ENCODE peak calls at places on chromosomes 5 and 9, in five cellular contexts. One of them, this sample, is unnamed.

GRCh38 chr5:10932426-10932825 is 171.4 kb upstream of the DAP start:
- DNase-seq in stimulated activated CD8-positive, alpha-beta memory T cell treated with anti-CD3 and anti-CD28 coated beads, Interleukin-12 subunit alpha, Interleukin-12 subunit beta, amount 100 ng/mL, for 4 hours: no peak
- DNase-seq in adrenal gland: no peak
- DNase-seq in activated CD4-positive, CD25-positive, alpha-beta regulatory T cell: no peak
- DNase-seq in BJ: no peak
- DNase-seq in this sample: no peak

GRCh38 chr5:134458234-134458633 is 46.6 kb upstream of the CDKN2AIPNL start:
- DNase-seq in stimulated activated CD8-positive, alpha-beta memory T cell treated with anti-CD3 and anti-CD28 coated beads, Interleukin-12 subunit alpha, Interleukin-12 subunit beta, amount 100 ng/mL, for 4 hours: no peak
- DNase-seq in adrenal gland: no peak
- DNase-seq in activated CD4-positive, CD25-positive, alpha-beta regulatory T cell: no peak
- DNase-seq in BJ: no peak
- DNase-seq in this sample: no peak

GRCh38 chr5:6583049-6583880 is 49.6 kb downstream of the NSUN2 start:
- DNase-seq in stimulated activated CD8-positive, alpha-beta memory T cell treated with anti-CD3 and anti-CD28 coated beads, Interleukin-12 subunit alpha, Interleukin-12 subunit beta, amount 100 ng/mL, for 4 hours: no peak
- DNase-seq in adrenal gland: no peak
- DNase-seq in activated CD4-positive, CD25-positive, alpha-beta regulatory T cell: no peak
- DNase-seq in BJ: no peak
- DNase-seq in this sample: peak

GRCh38 chr5:124839371-124839998 is 93.0 kb upstream of the ZNF608 start:
- DNase-seq in stimulated activated CD8-positive, alpha-beta memory T cell treated with anti-CD3 and anti-CD28 coated beads, Interleukin-12 subunit alpha, Interleukin-12 subunit beta, amount 100 ng/mL, for 4 hours: no peak
- DNase-seq in adrenal gland: no peak
- DNase-seq in activated CD4-positive, CD25-positive, alpha-beta regulatory T cell: no peak
- DNase-seq in BJ: no peak
- DNase-seq in this sample: no peak

GRCh38 chr9:74543145-74543544 is 46.0 kb downstream of the RORB start:
- DNase-seq in stimulated activated CD8-positive, alpha-beta memory T cell treated with anti-CD3 and anti-CD28 coated beads, Interleukin-12 subunit alpha, Interleukin-12 subunit beta, amount 100 ng/mL, for 4 hours: no peak
- DNase-seq in adrenal gland: no peak
- DNase-seq in activated CD4-positive, CD25-positive, alpha-beta regulatory T cell: no peak
- DNase-seq in BJ: no peak
- DNase-seq in this sample: no peak

GRCh38 chr5:94830520-94830919 is 212.1 kb downstream of the SLF1 start:
- DNase-seq in stimulated activated CD8-positive, alpha-beta memory T cell treated with anti-CD3 and anti-CD28 coated beads, Interleukin-12 subunit alpha, Interleukin-12 subunit beta, amount 100 ng/mL, for 4 hours: no peak
- DNase-seq in adrenal gland: no peak
- DNase-seq in activated CD4-positive, CD25-positive, alpha-beta regulatory T cell: no peak
- DNase-seq in BJ: no peak
- DNase-seq in this sample: no peak

GRCh38 chr5:172223901-172224873 is 30.2 kb downstream of the EFCAB9 start:
- DNase-seq in stimulated activated CD8-positive, alpha-beta memory T cell treated with anti-CD3 and anti-CD28 coated beads, Interleukin-12 subunit alpha, Interleukin-12 subunit beta, amount 100 ng/mL, for 4 hours: no peak
- DNase-seq in adrenal gland: no peak
- DNase-seq in activated CD4-positive, CD25-positive, alpha-beta regulatory T cell: no peak
- DNase-seq in BJ: no peak
- DNase-seq in this sample: no peak

GRCh38 chr5:174996941-174997340 is 272.6 kb downstream of the MSX2 start:
- DNase-seq in stimulated activated CD8-positive, alpha-beta memory T cell treated with anti-CD3 and anti-CD28 coated beads, Interleukin-12 subunit alpha, Interleukin-12 subunit beta, amount 100 ng/mL, for 4 hours: no peak
- DNase-seq in adrenal gland: no peak
- DNase-seq in activated CD4-positive, CD25-positive, alpha-beta regulatory T cell: no peak
- DNase-seq in BJ: no peak
- DNase-seq in this sample: no peak

GRCh38 chr5:120055858-120056257 is 408.2 kb upstream of the PRR16 start:
- DNase-seq in stimulated activated CD8-positive, alpha-beta memory T cell treated with anti-CD3 and anti-CD28 coated beads, Interleukin-12 subunit alpha, Interleukin-12 subunit beta, amount 100 ng/mL, for 4 hours: no peak
- DNase-seq in adrenal gland: peak
- DNase-seq in activated CD4-positive, CD25-positive, alpha-beta regulatory T cell: no peak
- DNase-seq in BJ: peak
- DNase-seq in this sample: no peak

GRCh38 chr5:537621-538071 is 13.4 kb upstream of the SLC9A3 start:
- DNase-seq in stimulated activated CD8-positive, alpha-beta memory T cell treated with anti-CD3 and anti-CD28 coated beads, Interleukin-12 subunit alpha, Interleukin-12 subunit beta, amount 100 ng/mL, for 4 hours: no peak
- DNase-seq in adrenal gland: no peak
- DNase-seq in activated CD4-positive, CD25-positive, alpha-beta regulatory T cell: no peak
- DNase-seq in BJ: no peak
- DNase-seq in this sample: no peak

GRCh38 chr9:13485068-13485596 is 205.6 kb upstream of the MPDZ start:
- DNase-seq in stimulated activated CD8-positive, alpha-beta memory T cell treated with anti-CD3 and anti-CD28 coated beads, Interleukin-12 subunit alpha, Interleukin-12 subunit beta, amount 100 ng/mL, for 4 hours: no peak
- DNase-seq in adrenal gland: peak
- DNase-seq in activated CD4-positive, CD25-positive, alpha-beta regulatory T cell: no peak
- DNase-seq in BJ: no peak
- DNase-seq in this sample: no peak

GRCh38 chr5:170132642-170133448 is 27.1 kb downstream of the FOXI1 start:
- DNase-seq in stimulated activated CD8-positive, alpha-beta memory T cell treated with anti-CD3 and anti-CD28 coated beads, Interleukin-12 subunit alpha, Interleukin-12 subunit beta, amount 100 ng/mL, for 4 hours: no peak
- DNase-seq in adrenal gland: no peak
- DNase-seq in activated CD4-positive, CD25-positive, alpha-beta regulatory T cell: no peak
- DNase-seq in BJ: peak
- DNase-seq in this sample: no peak

GRCh38 chr9:131494296-131494870 is 8.3 kb upstream of the POMT1 start:
- DNase-seq in stimulated activated CD8-positive, alpha-beta memory T cell treated with anti-CD3 and anti-CD28 coated beads, Interleukin-12 subunit alpha, Interleukin-12 subunit beta, amount 100 ng/mL, for 4 hours: no peak
- DNase-seq in adrenal gland: no peak
- DNase-seq in activated CD4-positive, CD25-positive, alpha-beta regulatory T cell: no peak
- DNase-seq in BJ: no peak
- DNase-seq in this sample: no peak

GRCh38 chr9:131621551-131622321 is 76.4 kb downstream of the PRRT1B start:
- DNase-seq in stimulated activated CD8-positive, alpha-beta memory T cell treated with anti-CD3 and anti-CD28 coated beads, Interleukin-12 subunit alpha, Interleukin-12 subunit beta, amount 100 ng/mL, for 4 hours: no peak
- DNase-seq in adrenal gland: no peak
- DNase-seq in activated CD4-positive, CD25-positive, alpha-beta regulatory T cell: no peak
- DNase-seq in BJ: no peak
- DNase-seq in this sample: peak

GRCh38 chr5:168374532-168374931 is 83.1 kb downstream of the WWC1 start:
- DNase-seq in stimulated activated CD8-positive, alpha-beta memory T cell treated with anti-CD3 and anti-CD28 coated beads, Interleukin-12 subunit alpha, Interleukin-12 subunit beta, amount 100 ng/mL, for 4 hours: no peak
- DNase-seq in adrenal gland: no peak
- DNase-seq in activated CD4-positive, CD25-positive, alpha-beta regulatory T cell: no peak
- DNase-seq in BJ: no peak
- DNase-seq in this sample: no peak

GRCh38 chr5:95262933-95263660 is 21.8 kb downstream of the MCTP1 start:
- DNase-seq in stimulated activated CD8-positive, alpha-beta memory T cell treated with anti-CD3 and anti-CD28 coated beads, Interleukin-12 subunit alpha, Interleukin-12 subunit beta, amount 100 ng/mL, for 4 hours: no peak
- DNase-seq in adrenal gland: no peak
- DNase-seq in activated CD4-positive, CD25-positive, alpha-beta regulatory T cell: no peak
- DNase-seq in BJ: no peak
- DNase-seq in this sample: no peak

GRCh38 chr5:173688708-173689107 is 72.3 kb upstream of the BOD1 start:
- DNase-seq in stimulated activated CD8-positive, alpha-beta memory T cell treated with anti-CD3 and anti-CD28 coated beads, Interleukin-12 subunit alpha, Interleukin-12 subunit beta, amount 100 ng/mL, for 4 hours: no peak
- DNase-seq in adrenal gland: no peak
- DNase-seq in activated CD4-positive, CD25-positive, alpha-beta regulatory T cell: no peak
- DNase-seq in BJ: no peak
- DNase-seq in this sample: no peak

GRCh38 chr5:149227168-149227826 is 44.4 kb upstream of the AFAP1L1 start:
- DNase-seq in stimulated activated CD8-positive, alpha-beta memory T cell treated with anti-CD3 and anti-CD28 coated beads, Interleukin-12 subunit alpha, Interleukin-12 subunit beta, amount 100 ng/mL, for 4 hours: no peak
- DNase-seq in adrenal gland: no peak
- DNase-seq in activated CD4-positive, CD25-positive, alpha-beta regulatory T cell: no peak
- DNase-seq in BJ: peak
- DNase-seq in this sample: no peak

GRCh38 chr5:140753561-140753960 is 32.4 kb upstream of the PCDHA1 start:
- DNase-seq in stimulated activated CD8-positive, alpha-beta memory T cell treated with anti-CD3 and anti-CD28 coated beads, Interleukin-12 subunit alpha, Interleukin-12 subunit beta, amount 100 ng/mL, for 4 hours: no peak
- DNase-seq in adrenal gland: no peak
- DNase-seq in activated CD4-positive, CD25-positive, alpha-beta regulatory T cell: no peak
- DNase-seq in BJ: no peak
- DNase-seq in this sample: no peak

This sample was measured in activated B cell treated with CpG ODN at 0.5 μM for 24 hours.